ENCODE peak calls at places on chromosome 5, in five cellular contexts. One of them, this sample, is unnamed.

GRCh38 chr5:78649816-78650561 is 1.4 kb upstream of the LHFPL2 start:
- DNase-seq in activated CD4-positive, alpha-beta T cell treated with anti-CD3 and anti-CD28 coated beads, Interleukin-2, amount 50 U/mL, for 1 hour: no peak
- DNase-seq in retina: no peak
- DNase-seq in activated CD8-positive, alpha-beta memory T cell treated with anti-CD3 and anti-CD28 coated beads, Interleukin-2, amount 10 ng/mL, durations not matched to agents 7 days and 5 days: no peak
- DNase-seq in GM10248: no peak
- DNase-seq in this sample: peak

GRCh38 chr5:168261212-168261575 is 30.3 kb upstream of the WWC1 start:
- DNase-seq in activated CD4-positive, alpha-beta T cell treated with anti-CD3 and anti-CD28 coated beads, Interleukin-2, amount 50 U/mL, for 1 hour: no peak
- DNase-seq in retina: no peak
- DNase-seq in activated CD8-positive, alpha-beta memory T cell treated with anti-CD3 and anti-CD28 coated beads, Interleukin-2, amount 10 ng/mL, durations not matched to agents 7 days and 5 days: no peak
- DNase-seq in GM10248: no peak
- DNase-seq in this sample: no peak

GRCh38 chr5:72108200-72109050 is 1.1 kb downstream of the MAP1B start:
- DNase-seq in activated CD4-positive, alpha-beta T cell treated with anti-CD3 and anti-CD28 coated beads, Interleukin-2, amount 50 U/mL, for 1 hour: no peak
- DNase-seq in retina: peak
- DNase-seq in activated CD8-positive, alpha-beta memory T cell treated with anti-CD3 and anti-CD28 coated beads, Interleukin-2, amount 10 ng/mL, durations not matched to agents 7 days and 5 days: no peak
- DNase-seq in GM10248: peak
- DNase-seq in this sample: peak

GRCh38 chr5:106311230-106311629 is 1359.5 kb downstream of the EFNA5 start:
- DNase-seq in activated CD4-positive, alpha-beta T cell treated with anti-CD3 and anti-CD28 coated beads, Interleukin-2, amount 50 U/mL, for 1 hour: no peak
- DNase-seq in retina: no peak
- DNase-seq in activated CD8-positive, alpha-beta memory T cell treated with anti-CD3 and anti-CD28 coated beads, Interleukin-2, amount 10 ng/mL, durations not matched to agents 7 days and 5 days: no peak
- DNase-seq in GM10248: no peak
- DNase-seq in this sample: no peak

GRCh38 chr5:146073239-146073900 is 32.0 kb downstream of the PLAC8L1 start:
- DNase-seq in activated CD4-positive, alpha-beta T cell treated with anti-CD3 and anti-CD28 coated beads, Interleukin-2, amount 50 U/mL, for 1 hour: no peak
- DNase-seq in retina: peak
- DNase-seq in activated CD8-positive, alpha-beta memory T cell treated with anti-CD3 and anti-CD28 coated beads, Interleukin-2, amount 10 ng/mL, durations not matched to agents 7 days and 5 days: no peak
- DNase-seq in GM10248: no peak
- DNase-seq in this sample: no peak

GRCh38 chr5:10400834-10401233 is 40.8 kb upstream of the ROPN1L start:
- DNase-seq in activated CD4-positive, alpha-beta T cell treated with anti-CD3 and anti-CD28 coated beads, Interleukin-2, amount 50 U/mL, for 1 hour: no peak
- DNase-seq in retina: no peak
- DNase-seq in activated CD8-positive, alpha-beta memory T cell treated with anti-CD3 and anti-CD28 coated beads, Interleukin-2, amount 10 ng/mL, durations not matched to agents 7 days and 5 days: no peak
- DNase-seq in GM10248: no peak
- DNase-seq in this sample: no peak

GRCh38 chr5:176486189-176486757 is 38.1 kb downstream of the FAF2 start:
- DNase-seq in activated CD4-positive, alpha-beta T cell treated with anti-CD3 and anti-CD28 coated beads, Interleukin-2, amount 50 U/mL, for 1 hour: no peak
- DNase-seq in retina: no peak
- DNase-seq in activated CD8-positive, alpha-beta memory T cell treated with anti-CD3 and anti-CD28 coated beads, Interleukin-2, amount 10 ng/mL, durations not matched to agents 7 days and 5 days: no peak
- DNase-seq in GM10248: no peak
- DNase-seq in this sample: no peak

GRCh38 chr5:103706939-103707682 is 144.5 kb upstream of the NUDT12 start:
- DNase-seq in activated CD4-positive, alpha-beta T cell treated with anti-CD3 and anti-CD28 coated beads, Interleukin-2, amount 50 U/mL, for 1 hour: no peak
- DNase-seq in retina: no peak
- DNase-seq in activated CD8-positive, alpha-beta memory T cell treated with anti-CD3 and anti-CD28 coated beads, Interleukin-2, amount 10 ng/mL, durations not matched to agents 7 days and 5 days: no peak
- DNase-seq in GM10248: no peak
- DNase-seq in this sample: no peak

GRCh38 chr5:65078331-65078730 is 309.6 kb downstream of the CWC27 start:
- DNase-seq in activated CD4-positive, alpha-beta T cell treated with anti-CD3 and anti-CD28 coated beads, Interleukin-2, amount 50 U/mL, for 1 hour: no peak
- DNase-seq in retina: no peak
- DNase-seq in activated CD8-positive, alpha-beta memory T cell treated with anti-CD3 and anti-CD28 coated beads, Interleukin-2, amount 10 ng/mL, durations not matched to agents 7 days and 5 days: no peak
- DNase-seq in GM10248: no peak
- DNase-seq in this sample: no peak

GRCh38 chr5:53480474-53481353 is at the start of gene FST:
- DNase-seq in activated CD4-positive, alpha-beta T cell treated with anti-CD3 and anti-CD28 coated beads, Interleukin-2, amount 50 U/mL, for 1 hour: no peak
- DNase-seq in retina: peak
- DNase-seq in activated CD8-positive, alpha-beta memory T cell treated with anti-CD3 and anti-CD28 coated beads, Interleukin-2, amount 10 ng/mL, durations not matched to agents 7 days and 5 days: no peak
- DNase-seq in GM10248: peak
- DNase-seq in this sample: peak

GRCh38 chr5:138366556-138367382 is 14.3 kb downstream of the KDM3B start:
- DNase-seq in activated CD4-positive, alpha-beta T cell treated with anti-CD3 and anti-CD28 coated beads, Interleukin-2, amount 50 U/mL, for 1 hour: no peak
- DNase-seq in retina: no peak
- DNase-seq in activated CD8-positive, alpha-beta memory T cell treated with anti-CD3 and anti-CD28 coated beads, Interleukin-2, amount 10 ng/mL, durations not matched to agents 7 days and 5 days: no peak
- DNase-seq in GM10248: no peak
- DNase-seq in this sample: no peak

GRCh38 chr5:124706729-124707361 is 39.6 kb downstream of the ZNF608 start:
- DNase-seq in activated CD4-positive, alpha-beta T cell treated with anti-CD3 and anti-CD28 coated beads, Interleukin-2, amount 50 U/mL, for 1 hour: no peak
- DNase-seq in retina: peak
- DNase-seq in activated CD8-positive, alpha-beta memory T cell treated with anti-CD3 and anti-CD28 coated beads, Interleukin-2, amount 10 ng/mL, durations not matched to agents 7 days and 5 days: no peak
- DNase-seq in GM10248: no peak
- DNase-seq in this sample: no peak

GRCh38 chr5:149845601-149846000 is 99.0 kb downstream of the PDE6A start:
- DNase-seq in activated CD4-positive, alpha-beta T cell treated with anti-CD3 and anti-CD28 coated beads, Interleukin-2, amount 50 U/mL, for 1 hour: no peak
- DNase-seq in retina: no peak
- DNase-seq in activated CD8-positive, alpha-beta memory T cell treated with anti-CD3 and anti-CD28 coated beads, Interleukin-2, amount 10 ng/mL, durations not matched to agents 7 days and 5 days: no peak
- DNase-seq in GM10248: no peak
- DNase-seq in this sample: no peak

GRCh38 chr5:114243281-114243982 is 118.4 kb upstream of the KCNN2 start:
- DNase-seq in activated CD4-positive, alpha-beta T cell treated with anti-CD3 and anti-CD28 coated beads, Interleukin-2, amount 50 U/mL, for 1 hour: no peak
- DNase-seq in retina: no peak
- DNase-seq in activated CD8-positive, alpha-beta memory T cell treated with anti-CD3 and anti-CD28 coated beads, Interleukin-2, amount 10 ng/mL, durations not matched to agents 7 days and 5 days: no peak
- DNase-seq in GM10248: no peak
- DNase-seq in this sample: no peak

GRCh38 chr5:83924891-83925290 is 204.2 kb upstream of the HAPLN1 start:
- DNase-seq in activated CD4-positive, alpha-beta T cell treated with anti-CD3 and anti-CD28 coated beads, Interleukin-2, amount 50 U/mL, for 1 hour: no peak
- DNase-seq in retina: no peak
- DNase-seq in activated CD8-positive, alpha-beta memory T cell treated with anti-CD3 and anti-CD28 coated beads, Interleukin-2, amount 10 ng/mL, durations not matched to agents 7 days and 5 days: no peak
- DNase-seq in GM10248: no peak
- DNase-seq in this sample: no peak

GRCh38 chr5:16577677-16578076 is 39.1 kb downstream of the RETREG1 start:
- DNase-seq in activated CD4-positive, alpha-beta T cell treated with anti-CD3 and anti-CD28 coated beads, Interleukin-2, amount 50 U/mL, for 1 hour: no peak
- DNase-seq in retina: no peak
- DNase-seq in activated CD8-positive, alpha-beta memory T cell treated with anti-CD3 and anti-CD28 coated beads, Interleukin-2, amount 10 ng/mL, durations not matched to agents 7 days and 5 days: no peak
- DNase-seq in GM10248: no peak
- DNase-seq in this sample: no peak

GRCh38 chr5:6907320-6907918 is 194.2 kb downstream of the TENT4A start:
- DNase-seq in activated CD4-positive, alpha-beta T cell treated with anti-CD3 and anti-CD28 coated beads, Interleukin-2, amount 50 U/mL, for 1 hour: no peak
- DNase-seq in retina: no peak
- DNase-seq in activated CD8-positive, alpha-beta memory T cell treated with anti-CD3 and anti-CD28 coated beads, Interleukin-2, amount 10 ng/mL, durations not matched to agents 7 days and 5 days: no peak
- DNase-seq in GM10248: no peak
- DNase-seq in this sample: no peak

GRCh38 chr5:76838481-76839261 is 11.1 kb upstream of the S100Z start:
- DNase-seq in activated CD4-positive, alpha-beta T cell treated with anti-CD3 and anti-CD28 coated beads, Interleukin-2, amount 50 U/mL, for 1 hour: no peak
- DNase-seq in retina: no peak
- DNase-seq in activated CD8-positive, alpha-beta memory T cell treated with anti-CD3 and anti-CD28 coated beads, Interleukin-2, amount 10 ng/mL, durations not matched to agents 7 days and 5 days: no peak
- DNase-seq in GM10248: no peak
- DNase-seq in this sample: no peak